ENCODE peak calls at places on chromosomes 2 and 18, in nine cellular contexts. One of them, this sample, is unnamed.

GRCh38 chr2:101277111-101277510 is 24.4 kb downstream of the CNOT11 start:
- DNase-seq in heart left ventricle: no peak
- DNase-seq in Peyer's patch: no peak
- DNase-seq in IMR-90: peak
- DNase-seq in body of pancreas: peak
- DNase-seq in esophagus squamous epithelium: no peak
- DNase-seq in HepG2: no peak
- DNase-seq in spleen: no peak
- DNase-seq in right lobe of liver: no peak
- DNase-seq in this sample: no peak

GRCh38 chr18:25102657-25103056 is 249.3 kb downstream of the ZNF521 start:
- DNase-seq in heart left ventricle: no peak
- DNase-seq in Peyer's patch: no peak
- DNase-seq in IMR-90: no peak
- DNase-seq in body of pancreas: no peak
- DNase-seq in esophagus squamous epithelium: no peak
- DNase-seq in HepG2: no peak
- DNase-seq in spleen: no peak
- DNase-seq in right lobe of liver: no peak
- DNase-seq in this sample: no peak

GRCh38 chr18:48956378-48956777 is 5.6 kb upstream of the SMAD7 start:
- DNase-seq in heart left ventricle: no peak
- DNase-seq in Peyer's patch: no peak
- DNase-seq in IMR-90: peak
- DNase-seq in body of pancreas: no peak
- DNase-seq in esophagus squamous epithelium: no peak
- DNase-seq in HepG2: no peak
- DNase-seq in spleen: no peak
- DNase-seq in right lobe of liver: no peak
- DNase-seq in this sample: no peak

GRCh38 chr2:138846216-138846821 is 66.1 kb upstream of the NXPH2 start:
- DNase-seq in heart left ventricle: no peak
- DNase-seq in Peyer's patch: no peak
- DNase-seq in IMR-90: peak
- DNase-seq in body of pancreas: no peak
- DNase-seq in esophagus squamous epithelium: no peak
- DNase-seq in HepG2: peak
- DNase-seq in spleen: no peak
- DNase-seq in right lobe of liver: no peak
- DNase-seq in this sample: no peak

GRCh38 chr2:241308267-241308666 is 7.2 kb downstream of the HDLBP start:
- DNase-seq in heart left ventricle: no peak
- DNase-seq in Peyer's patch: no peak
- DNase-seq in IMR-90: no peak
- DNase-seq in body of pancreas: no peak
- DNase-seq in esophagus squamous epithelium: no peak
- DNase-seq in HepG2: no peak
- DNase-seq in spleen: no peak
- DNase-seq in right lobe of liver: no peak
- DNase-seq in this sample: no peak

GRCh38 chr2:37648316-37649011 is 23.0 kb downstream of the CDC42EP3 start:
- DNase-seq in heart left ventricle: peak
- DNase-seq in Peyer's patch: peak
- DNase-seq in IMR-90: no peak
- DNase-seq in body of pancreas: peak
- DNase-seq in esophagus squamous epithelium: peak
- DNase-seq in HepG2: no peak
- DNase-seq in spleen: peak
- DNase-seq in right lobe of liver: peak
- DNase-seq in this sample: peak

GRCh38 chr2:181790716-181791649 is 100.5 kb upstream of the ITPRID2 start:
- DNase-seq in heart left ventricle: no peak
- DNase-seq in Peyer's patch: no peak
- DNase-seq in IMR-90: peak
- DNase-seq in body of pancreas: no peak
- DNase-seq in esophagus squamous epithelium: no peak
- DNase-seq in HepG2: peak
- DNase-seq in spleen: no peak
- DNase-seq in right lobe of liver: no peak
- DNase-seq in this sample: no peak

GRCh38 chr2:199583676-199584075 is 125.9 kb upstream of the SATB2 start:
- DNase-seq in heart left ventricle: no peak
- DNase-seq in Peyer's patch: no peak
- DNase-seq in IMR-90: no peak
- DNase-seq in body of pancreas: no peak
- DNase-seq in esophagus squamous epithelium: no peak
- DNase-seq in HepG2: no peak
- DNase-seq in spleen: no peak
- DNase-seq in right lobe of liver: no peak
- DNase-seq in this sample: no peak

GRCh38 chr2:194304191-194304590 is 1352.8 kb upstream of the SLC39A10 start:
- DNase-seq in heart left ventricle: no peak
- DNase-seq in Peyer's patch: no peak
- DNase-seq in IMR-90: no peak
- DNase-seq in body of pancreas: no peak
- DNase-seq in esophagus squamous epithelium: no peak
- DNase-seq in HepG2: no peak
- DNase-seq in spleen: no peak
- DNase-seq in right lobe of liver: no peak
- DNase-seq in this sample: no peak

DNA sequence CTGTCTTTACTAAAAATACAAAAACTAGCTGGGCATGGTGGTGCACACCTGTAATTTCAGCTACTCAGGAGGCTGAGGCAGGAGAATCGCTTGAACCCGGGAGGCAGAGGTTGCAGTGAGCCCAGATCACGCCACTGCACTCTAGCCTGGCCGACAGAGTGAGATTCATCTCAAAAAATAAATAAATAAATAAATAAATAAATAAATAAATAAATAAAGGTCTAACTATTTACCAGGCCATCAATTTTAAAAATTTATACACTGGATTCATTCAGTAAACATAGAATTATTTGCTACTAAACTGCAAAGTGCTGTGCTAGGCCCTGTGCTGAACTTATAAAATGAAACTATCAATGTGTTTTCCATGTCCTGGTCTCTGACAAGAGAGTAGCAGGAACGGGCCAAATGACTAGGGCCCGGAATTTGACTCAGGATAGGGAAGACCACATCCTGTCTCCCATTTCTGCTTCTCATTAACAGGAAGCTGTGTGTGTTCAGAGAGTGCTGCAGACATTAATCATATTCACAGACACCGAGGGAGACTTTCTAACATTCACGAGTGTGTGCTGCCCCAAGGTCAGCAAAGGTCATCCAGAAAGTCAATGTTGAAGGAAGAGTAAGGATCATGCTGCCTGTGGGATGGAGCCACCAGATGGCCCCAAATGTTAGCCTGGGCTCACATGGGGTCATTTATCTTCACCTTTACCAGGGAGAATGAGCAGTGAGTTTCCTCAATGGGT is 95.8 kb downstream of the SPP2 start:
- DNase-seq in heart left ventricle: no peak
- DNase-seq in Peyer's patch: no peak
- DNase-seq in IMR-90: peak
- DNase-seq in body of pancreas: peak
- DNase-seq in esophagus squamous epithelium: no peak
- DNase-seq in HepG2: no peak
- DNase-seq in spleen: no peak
- DNase-seq in right lobe of liver: no peak
- DNase-seq in this sample: no peak
- H3K27ac ChIP-seq in heart left ventricle: no peak
- H3K27ac ChIP-seq in Peyer's patch: no peak
- H3K27ac ChIP-seq in IMR-90: no peak
- H3K27ac ChIP-seq in body of pancreas: no peak
- H3K27ac ChIP-seq in esophagus squamous epithelium: no peak
- H3K27ac ChIP-seq in HepG2: no peak
- H3K27ac ChIP-seq in spleen: peak
- H3K27ac ChIP-seq in right lobe of liver: no peak
- H3K27ac ChIP-seq in this sample: no peak

GRCh38 chr2:190315273-190315672 is 4.4 kb downstream of the HIBCH start:
- DNase-seq in heart left ventricle: no peak
- DNase-seq in Peyer's patch: no peak
- DNase-seq in IMR-90: no peak
- DNase-seq in body of pancreas: no peak
- DNase-seq in esophagus squamous epithelium: no peak
- DNase-seq in HepG2: no peak
- DNase-seq in spleen: no peak
- DNase-seq in right lobe of liver: no peak
- DNase-seq in this sample: no peak

GRCh38 chr2:190318931-190319556 is 582 bp downstream of the HIBCH start:
- DNase-seq in heart left ventricle: no peak
- DNase-seq in Peyer's patch: peak
- DNase-seq in IMR-90: peak
- DNase-seq in body of pancreas: no peak
- DNase-seq in esophagus squamous epithelium: no peak
- DNase-seq in HepG2: no peak
- DNase-seq in spleen: no peak
- DNase-seq in right lobe of liver: no peak
- DNase-seq in this sample: no peak

GRCh38 chr2:190320696-190321095 is 1.1 kb upstream of the HIBCH start:
- DNase-seq in heart left ventricle: no peak
- DNase-seq in Peyer's patch: no peak
- DNase-seq in IMR-90: no peak
- DNase-seq in body of pancreas: no peak
- DNase-seq in esophagus squamous epithelium: no peak
- DNase-seq in HepG2: no peak
- DNase-seq in spleen: no peak
- DNase-seq in right lobe of liver: no peak
- DNase-seq in this sample: no peak

GRCh38 chr2:190318514-190318913 is 1.1 kb downstream of the HIBCH start:
- DNase-seq in heart left ventricle: no peak
- DNase-seq in Peyer's patch: no peak
- DNase-seq in IMR-90: no peak
- DNase-seq in body of pancreas: no peak
- DNase-seq in esophagus squamous epithelium: no peak
- DNase-seq in HepG2: no peak
- DNase-seq in spleen: no peak
- DNase-seq in right lobe of liver: no peak
- DNase-seq in this sample: no peak

GRCh38 chr2:190319557-190320498 is at the start of gene HIBCH:
- DNase-seq in heart left ventricle: peak
- DNase-seq in Peyer's patch: peak
- DNase-seq in IMR-90: peak
- DNase-seq in body of pancreas: peak
- DNase-seq in esophagus squamous epithelium: peak
- DNase-seq in HepG2: peak
- DNase-seq in spleen: peak
- DNase-seq in right lobe of liver: peak
- DNase-seq in this sample: peak
- TF ChIP-seq CTCF in heart left ventricle: peak
- TF ChIP-seq CTCF in Peyer's patch: peak
- TF ChIP-seq CTCF in IMR-90: peak
- TF ChIP-seq CTCF in body of pancreas: peak
- TF ChIP-seq CTCF in esophagus squamous epithelium: peak
- TF ChIP-seq CTCF in HepG2: peak
- TF ChIP-seq CTCF in spleen: peak
- TF ChIP-seq CTCF in right lobe of liver: peak
- TF ChIP-seq CTCF in this sample: peak

DNA sequence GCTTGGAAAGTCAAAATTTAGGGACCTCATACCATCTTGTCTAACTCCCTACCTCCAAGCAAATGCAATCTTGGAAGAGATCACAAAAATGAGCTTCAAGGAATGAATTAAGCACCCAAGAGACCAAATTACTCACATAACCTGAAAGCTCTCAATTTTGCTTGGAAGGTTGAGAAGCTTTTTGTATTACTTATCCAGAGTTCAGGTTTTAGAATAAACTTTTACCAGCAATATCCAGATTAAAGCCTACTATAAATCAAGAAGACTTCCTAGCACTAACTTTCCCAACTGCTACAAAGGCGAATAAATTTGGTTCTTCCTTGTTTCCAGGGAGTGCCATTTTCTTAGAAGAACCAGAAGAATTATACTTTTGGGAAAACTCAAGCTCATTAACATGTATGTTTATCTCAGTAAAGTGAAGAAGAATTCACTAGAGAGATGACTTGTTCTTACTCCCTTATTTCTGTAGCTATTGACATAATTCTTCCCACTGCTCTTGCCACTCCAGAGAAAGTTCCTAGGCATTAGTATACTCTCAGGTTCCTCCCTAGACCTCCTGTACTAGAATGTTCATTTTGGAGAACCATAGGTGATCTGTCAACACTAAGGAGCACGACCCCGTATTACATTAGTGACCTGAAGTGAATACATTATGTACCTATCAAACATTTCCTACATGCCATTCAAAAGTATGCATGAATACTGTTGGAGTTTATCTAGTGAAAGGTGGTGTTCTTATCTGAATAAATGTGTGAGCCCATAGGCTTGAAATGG is 18.0 kb upstream of the STPG4 start:
- DNase-seq in heart left ventricle: no peak
- DNase-seq in Peyer's patch: no peak
- DNase-seq in IMR-90: no peak
- DNase-seq in body of pancreas: no peak
- DNase-seq in esophagus squamous epithelium: no peak
- DNase-seq in HepG2: no peak
- DNase-seq in spleen: no peak
- DNase-seq in right lobe of liver: no peak
- DNase-seq in this sample: no peak
- TF ChIP-seq POLR2A in heart left ventricle: no peak
- TF ChIP-seq POLR2A in Peyer's patch: no peak
- TF ChIP-seq POLR2A in IMR-90: peak
- TF ChIP-seq POLR2A in body of pancreas: no peak
- TF ChIP-seq POLR2A in esophagus squamous epithelium: no peak
- TF ChIP-seq POLR2A in HepG2: peak
- TF ChIP-seq POLR2A in spleen: no peak
- TF ChIP-seq POLR2A in right lobe of liver: no peak
- TF ChIP-seq POLR2A in this sample: no peak

GRCh38 chr2:201930043-201930442 is 103.6 kb upstream of the FZD7 start:
- DNase-seq in heart left ventricle: no peak
- DNase-seq in Peyer's patch: no peak
- DNase-seq in IMR-90: no peak
- DNase-seq in body of pancreas: no peak
- DNase-seq in esophagus squamous epithelium: no peak
- DNase-seq in HepG2: no peak
- DNase-seq in spleen: no peak
- DNase-seq in right lobe of liver: no peak
- DNase-seq in this sample: no peak

GRCh38 chr2:201930831-201931230 is 102.8 kb upstream of the FZD7 start:
- DNase-seq in heart left ventricle: no peak
- DNase-seq in Peyer's patch: no peak
- DNase-seq in IMR-90: no peak
- DNase-seq in body of pancreas: no peak
- DNase-seq in esophagus squamous epithelium: no peak
- DNase-seq in HepG2: no peak
- DNase-seq in spleen: no peak
- DNase-seq in right lobe of liver: no peak
- DNase-seq in this sample: no peak

GRCh38 chr2:201931955-201932354 is 101.7 kb upstream of the FZD7 start:
- DNase-seq in heart left ventricle: no peak
- DNase-seq in Peyer's patch: no peak
- DNase-seq in IMR-90: peak
- DNase-seq in body of pancreas: no peak
- DNase-seq in esophagus squamous epithelium: no peak
- DNase-seq in HepG2: no peak
- DNase-seq in spleen: no peak
- DNase-seq in right lobe of liver: no peak
- DNase-seq in this sample: no peak

GRCh38 chr2:201932511-201932910 is 101.1 kb upstream of the FZD7 start:
- DNase-seq in heart left ventricle: no peak
- DNase-seq in Peyer's patch: no peak
- DNase-seq in IMR-90: no peak
- DNase-seq in body of pancreas: no peak
- DNase-seq in esophagus squamous epithelium: no peak
- DNase-seq in HepG2: no peak
- DNase-seq in spleen: no peak
- DNase-seq in right lobe of liver: no peak
- DNase-seq in this sample: no peak

GRCh38 chr2:201931475-201931874 is 102.2 kb upstream of the FZD7 start:
- DNase-seq in heart left ventricle: no peak
- DNase-seq in Peyer's patch: no peak
- DNase-seq in IMR-90: no peak
- DNase-seq in body of pancreas: no peak
- DNase-seq in esophagus squamous epithelium: no peak
- DNase-seq in HepG2: no peak
- DNase-seq in spleen: no peak
- DNase-seq in right lobe of liver: no peak
- DNase-seq in this sample: no peak
- H3K27ac ChIP-seq in heart left ventricle: no peak
- H3K27ac ChIP-seq in Peyer's patch: no peak
- H3K27ac ChIP-seq in IMR-90: no peak
- H3K27ac ChIP-seq in body of pancreas: no peak
- H3K27ac ChIP-seq in esophagus squamous epithelium: no peak
- H3K27ac ChIP-seq in HepG2: no peak
- H3K27ac ChIP-seq in spleen: no peak
- H3K27ac ChIP-seq in right lobe of liver: no peak
- H3K27ac ChIP-seq in this sample: no peak